ENCODE peak calls at places on chromosomes 11 and 22, in seven cellular contexts. F is ovary; Y is CD4-positive, CD25-positive, alpha-beta regulatory T cell; E is H1; S is H9; M is transverse colon; L is left lung. T is an unnamed sample. For H3K9me3, the result is how much of the 10 kb centered on the place peaks cover.

GRCh38 chr11:78657968-78658839 is 83.5 kb upstream of the NARS2 start:
- DNase-seq in S (no peak), Y (no peak), L (no peak), E (peak), F (no peak), M (no peak), T (no peak)

GRCh38 chr22:35985361-35985760 is 43.3 kb downstream of the RBFOX2 start:
- DNase-seq in M (no peak), S (no peak), E (no peak), Y (no peak), F (no peak), L (no peak), T (no peak)

GRCh38 chr11:27412192-27412691 is 49.2 kb upstream of the CCDC34 start:
- DNase-seq in S (no peak), E (no peak), Y (no peak), L (no peak), M (no peak), F (no peak), T (no peak)

GRCh38 chr22:41256898-41257260 is 16.1 kb upstream of the CHADL start:
- DNase-seq in L (no peak), S (no peak), Y (no peak), F (no peak), E (no peak), M (no peak), T (no peak)

GRCh38 chr11:96741068-96741467 is 351.3 kb downstream of the JRKL start:
- DNase-seq in S (no peak), E (no peak), L (no peak), F (no peak), Y (no peak), M (no peak), T (no peak)

GRCh38 chr11:64531906-64532312 is 59.1 kb upstream of the SLC22A12 start:
- DNase-seq in S (no peak), F (no peak), M (no peak), Y (no peak), L (no peak), E (no peak), T (no peak)

GRCh38 chr11:22666700-22667439 is 459 bp downstream of the GAS2 start:
- DNase-seq in S (peak), M (peak), E (peak), Y (no peak), L (peak), F (peak), T (no peak)

GRCh38 chr11:67119577-67120391 is 721 bp downstream of the KDM2A start:
- DNase-seq in E (peak), S (no peak), Y (no peak), F (peak), L (peak), M (peak), T (peak)

GRCh38 chr22:28819253-28820096 is 19.1 kb upstream of the XBP1 start:
- DNase-seq in F (no peak), M (peak), S (no peak), Y (no peak), E (no peak), L (peak), T (no peak)

GRCh38 chr11:33590471-33590870 is 110.2 kb downstream of the C11orf91 start:
- DNase-seq in F (no peak), Y (no peak), L (no peak), M (no peak), S (no peak), E (no peak), T (no peak)

GRCh38 chr11:10309163-10310093 is 4.6 kb downstream of the ADM start:
- DNase-seq in S (peak), E (no peak), L (peak), F (peak), Y (no peak), M (peak), T (no peak)

GRCh38 chr11:102061276-102061675 is 14.0 kb downstream of the CFAP300 start:
- DNase-seq in M (no peak), L (no peak), S (no peak), E (no peak), Y (no peak), F (no peak), T (no peak)

GRCh38 chr11:9601041-9601875 is 27.8 kb downstream of the WEE1 start:
- DNase-seq in S (peak), E (peak), L (no peak), M (peak), Y (peak), F (no peak), T (peak)

GRCh38 chr22:19825904-19826618 is 28.6 kb downstream of the GNB1L start:
- DNase-seq in Y (no peak), S (no peak), L (peak), F (no peak), M (no peak), E (no peak), T (no peak)

GRCh38 chr22:19831016-19831415 is 23.7 kb downstream of the GNB1L start:
- DNase-seq in L (no peak), E (no peak), F (no peak), Y (no peak), M (no peak), S (no peak), T (no peak)

GRCh38 chr22:19826619-19826950 is 28.1 kb downstream of the GNB1L start:
- DNase-seq in Y (no peak), F (no peak), L (peak), S (no peak), M (no peak), E (no peak), T (no peak)

GRCh38 chr22:19827341-19828034 is 27.2 kb downstream of the GNB1L start:
- DNase-seq in S (no peak), Y (no peak), E (no peak), L (no peak), M (no peak), F (no peak), T (no peak)

GRCh38 chr22:19828035-19828401 is 26.7 kb downstream of the GNB1L start:
- DNase-seq in F (no peak), M (no peak), Y (no peak), S (no peak), E (no peak), L (no peak), T (no peak)
- H3K9me3 ChIP-seq in F (under half), M (under half), Y (under half), S (under half), E (under half), L (under half), T (under half)

GRCh38 chr11:35953081-35953480 is 9.2 kb downstream of the LDLRAD3 start:
- DNase-seq in E (no peak), F (peak), S (no peak), Y (no peak), M (no peak), L (no peak), T (no peak)

GRCh38 chr11:35950082-35950481 is 6.2 kb downstream of the LDLRAD3 start:
- DNase-seq in M (no peak), L (no peak), E (no peak), S (no peak), Y (no peak), F (no peak), T (no peak)

GRCh38 chr11:35951659-35952058 is 7.8 kb downstream of the LDLRAD3 start:
- DNase-seq in E (no peak), F (no peak), S (no peak), Y (no peak), M (no peak), L (no peak), T (no peak)

GRCh38 chr11:35955636-35956035 is 11.8 kb downstream of the LDLRAD3 start:
- DNase-seq in F (no peak), M (no peak), E (no peak), Y (no peak), L (no peak), S (no peak), T (no peak)

DNA sequence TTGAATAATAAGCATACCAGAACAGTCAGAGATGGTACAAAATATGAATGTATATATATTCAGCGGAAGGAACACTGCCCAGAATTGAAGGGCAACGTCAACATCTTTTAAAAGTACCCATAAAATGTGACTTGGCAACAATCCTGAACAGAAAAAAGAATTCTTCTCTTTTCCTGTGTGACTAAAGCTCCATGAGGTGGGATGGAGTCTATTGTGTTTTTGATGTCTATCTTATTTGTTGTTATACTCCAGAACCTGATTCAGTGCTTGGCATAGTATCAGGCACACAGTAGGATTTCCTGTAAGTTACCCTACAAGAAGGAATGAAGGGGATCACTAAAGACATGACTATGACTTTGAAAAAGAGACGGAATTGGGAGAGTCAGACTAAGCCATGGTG is 10.3 kb downstream of the LDLRAD3 start:
- DNase-seq in F (no peak), M (no peak), E (no peak), Y (no peak), L (no peak), S (no peak), T (no peak)
- H3K9me3 ChIP-seq in F (under half), M (under half), E (under half), Y (under half), L (under half), S (under half), T (under half)

DNA sequence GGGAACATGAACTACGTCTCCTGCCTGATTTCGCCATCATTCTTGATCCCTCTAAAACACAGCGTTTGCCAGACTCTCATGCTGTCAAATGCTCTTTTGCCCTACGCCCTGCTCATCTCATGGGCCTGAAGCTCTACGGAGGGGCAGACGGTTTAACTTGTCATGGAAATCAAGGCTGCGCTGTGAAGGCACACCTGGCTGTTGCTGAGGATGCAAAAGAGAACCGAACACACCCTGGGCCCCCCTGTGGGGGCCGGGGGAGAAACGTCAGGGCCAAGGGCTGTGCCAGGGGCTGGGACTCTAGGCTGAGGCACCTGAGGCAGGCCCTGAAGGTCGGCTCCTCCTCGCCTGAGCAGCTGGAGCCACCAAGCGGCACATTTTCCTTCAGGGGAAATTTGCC is 957.2 kb downstream of the BRD1 start:
- DNase-seq in F (no peak), Y (no peak), S (no peak), M (no peak), E (no peak), L (no peak), T (no peak)
- H3K9me3 ChIP-seq in F (under half), Y (under half), S (under half), M (under half), E (under half), L (under half), T (under half)

GRCh38 chr11:91984033-91984568 is 240.5 kb upstream of the FAT3 start:
- DNase-seq in E (no peak), Y (no peak), M (no peak), F (no peak), L (no peak), S (no peak), T (no peak)
- H3K9me3 ChIP-seq in E (under half), Y (under half), M (under half), F (under half), L (under half), S (under half), T (under half)

GRCh38 chr22:48423481-48423901 is 1404.2 kb downstream of the BRD1 start:
- DNase-seq in E (no peak), S (no peak), M (no peak), Y (no peak), F (no peak), L (no peak), T (no peak)

GRCh38 chr22:48424661-48425060 is 1403.0 kb downstream of the BRD1 start:
- DNase-seq in M (no peak), L (no peak), F (no peak), S (no peak), E (no peak), Y (no peak), T (no peak)

GRCh38 chr22:48425091-48425506 is 1402.6 kb downstream of the BRD1 start:
- DNase-seq in Y (no peak), S (no peak), L (no peak), F (no peak), E (no peak), M (no peak), T (no peak)

GRCh38 chr22:48424201-48424627 is 1403.5 kb downstream of the BRD1 start:
- DNase-seq in E (no peak), Y (no peak), F (no peak), M (no peak), S (no peak), L (no peak), T (no peak)

GRCh38 chr22:48422900-48423480 is 1404.7 kb downstream of the BRD1 start:
- DNase-seq in E (no peak), S (no peak), F (no peak), Y (no peak), M (no peak), L (no peak), T (no peak)
- H3K9me3 ChIP-seq in E (under half), S (under half), F (under half), Y (under half), M (under half), L (under half), T (under half)

DNA sequence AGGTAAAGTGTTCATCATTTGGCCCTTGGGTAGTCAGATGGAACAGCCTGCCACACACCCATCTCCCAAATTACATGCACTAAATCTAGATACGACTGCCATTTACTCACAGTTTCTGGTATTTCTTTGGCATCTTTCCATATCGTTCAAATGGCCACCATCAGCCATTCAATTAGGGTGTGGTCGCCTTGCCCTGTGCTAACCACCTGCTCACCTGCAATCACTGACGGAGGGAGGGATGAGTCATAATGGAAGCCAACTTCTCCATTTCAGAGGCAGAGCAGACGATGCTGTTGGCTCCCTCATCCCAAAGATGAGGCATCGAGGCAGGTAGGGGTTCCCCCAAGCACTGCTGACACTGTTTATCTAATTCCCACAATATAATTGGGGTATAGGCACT is 14.6 kb downstream of the MS4A6A start:
- DNase-seq in E (no peak), L (no peak), S (no peak), M (peak), Y (no peak), F (no peak), T (no peak)
- H3K9me3 ChIP-seq in E (under half), L (under half), S (under half), M (under half), Y (under half), F (under half), T (under half)

GRCh38 chr11:35173011-35173511 is 34.1 kb downstream of the CD44 start:
- DNase-seq in M (peak), Y (no peak), E (no peak), F (no peak), S (no peak), L (peak), T (no peak)

GRCh38 chr11:35170503-35170902 is 31.5 kb downstream of the CD44 start:
- DNase-seq in M (no peak), E (no peak), F (no peak), Y (no peak), L (no peak), S (no peak), T (no peak)

GRCh38 chr11:35171226-35171625 is 32.3 kb downstream of the CD44 start:
- DNase-seq in L (no peak), S (no peak), E (no peak), F (no peak), Y (no peak), M (no peak), T (no peak)

GRCh38 chr11:35174666-35175065 is 35.7 kb downstream of the CD44 start:
- DNase-seq in M (no peak), S (no peak), L (no peak), E (no peak), Y (no peak), F (no peak), T (no peak)

GRCh38 chr11:35173620-35174278 is 34.8 kb downstream of the CD44 start:
- DNase-seq in L (no peak), M (no peak), Y (no peak), E (no peak), S (no peak), F (no peak), T (no peak)
- H3K9me3 ChIP-seq in L (under half), M (under half), Y (under half), E (under half), S (under half), F (under half), T (under half)

DNA sequence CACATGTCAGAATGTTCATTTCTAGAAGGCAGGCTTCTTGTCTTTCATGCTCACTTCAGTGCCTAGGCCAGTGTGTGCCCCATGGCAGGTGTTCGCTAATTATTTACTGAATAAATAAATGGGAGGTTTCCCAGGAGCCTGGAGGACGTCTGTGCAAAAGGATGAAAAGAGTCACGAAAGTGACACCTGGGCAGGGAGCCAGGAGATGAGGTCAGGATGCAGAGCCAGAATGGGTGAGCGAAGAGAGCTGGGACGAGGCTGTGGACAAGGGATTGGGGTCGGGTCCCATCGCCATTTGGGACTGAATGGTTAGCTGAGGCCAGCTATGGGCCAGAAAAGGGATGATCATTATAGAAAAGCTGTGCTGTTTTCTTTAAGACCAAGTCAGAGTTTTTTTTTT is 560.4 kb downstream of the TBC1D22A start:
- DNase-seq in L (no peak), F (no peak), M (no peak), S (no peak), Y (no peak), E (no peak), T (no peak)
- H3K9me3 ChIP-seq in L (under half), F (under half), M (under half), S (half or more), Y (under half), E (half or more), T (under half)

GRCh38 chr11:116932182-116932581 is 94.8 kb upstream of the APOA1 start:
- DNase-seq in E (no peak), L (no peak), F (no peak), M (no peak), S (no peak), Y (no peak), T (no peak)

GRCh38 chr11:116929393-116930090 is 92.1 kb upstream of the APOA1 start:
- DNase-seq in L (no peak), F (no peak), M (no peak), S (no peak), Y (no peak), E (no peak), T (no peak)

GRCh38 chr11:116930177-116930576 is 92.8 kb upstream of the APOA1 start:
- DNase-seq in F (no peak), L (no peak), S (no peak), M (peak), E (no peak), Y (no peak), T (no peak)

GRCh38 chr11:116930586-116930985 is 93.2 kb upstream of the APOA1 start:
- DNase-seq in S (no peak), L (no peak), M (no peak), E (no peak), F (no peak), Y (no peak), T (no peak)

GRCh38 chr11:116931206-116931953 is 94.0 kb upstream of the APOA1 start:
- DNase-seq in E (no peak), S (no peak), F (no peak), Y (no peak), M (no peak), L (no peak), T (no peak)
- H3K9me3 ChIP-seq in E (under half), S (under half), F (under half), Y (under half), M (under half), L (under half), T (under half)

T was measured in T-helper 17 cell.